ENCODE peak calls at places on chromosome 17, in ten cellular contexts. P is HS-5; Q is keratinocyte; D is B cell; J is occipital lobe; G is mesothelial cell of epicardium; Z is stimulated activated CD4-positive, alpha-beta T cell treated with anti-CD3 and anti-CD28 coated beads, Interleukin-2, amount 100 ng/mL, for 48 hours; S is ecto neural progenitor cell; B is DND-41; M is cardiac fibroblast. U is an unnamed sample.

GRCh38 chr17:9531080-9531479 is 44.5 kb downstream of the STX8 start:
- DNase-seq in P (no peak), Q (no peak), D (no peak), J (no peak), G (no peak), Z (no peak), S (no peak), B (no peak), M (no peak), U (no peak)

GRCh38 chr17:37701424-37702020 is 43.3 kb downstream of the HNF1B start:
- DNase-seq in P (no peak), Q (no peak), D (peak), J (no peak), G (no peak), Z (peak), S (peak), B (peak), M (peak), U (peak)

GRCh38 chr17:17109231-17109630 is 67.0 kb downstream of the MPRIP start:
- DNase-seq in P (no peak), Q (no peak), D (no peak), J (no peak), G (no peak), Z (no peak), S (no peak), B (no peak), M (no peak), U (peak)

GRCh38 chr17:83191388-83192160 is 112.2 kb downstream of the METRNL start:
- DNase-seq in P (no peak), Q (no peak), D (no peak), J (no peak), G (no peak), Z (no peak), S (no peak), B (no peak), M (no peak), U (peak)

GRCh38 chr17:75005291-75005690 is 7.2 kb upstream of the MRPL58 start:
- DNase-seq in P (no peak), Q (no peak), D (no peak), J (no peak), G (no peak), Z (no peak), S (no peak), B (no peak), M (no peak), U (no peak)

GRCh38 chr17:6475411-6475810 is 31.2 kb downstream of the PIMREG start:
- DNase-seq in P (no peak), Q (no peak), D (no peak), J (no peak), G (no peak), Z (no peak), S (no peak), B (no peak), M (no peak), U (no peak)

GRCh38 chr17:81340606-81341346 is 45.7 kb upstream of the SLC38A10 start:
- DNase-seq in P (no peak), Q (no peak), D (no peak), J (no peak), G (no peak), Z (no peak), S (peak), B (no peak), M (peak), U (no peak)

GRCh38 chr17:45256114-45256966 is 5.6 kb downstream of the SPATA32 start:
- DNase-seq in P (no peak), Q (no peak), D (no peak), J (no peak), G (no peak), Z (no peak), S (no peak), B (peak), M (no peak), U (no peak)

GRCh38 chr17:12730931-12731521 is 58.3 kb upstream of the ARHGAP44 start:
- DNase-seq in P (no peak), Q (no peak), D (no peak), J (peak), G (no peak), Z (no peak), S (peak), B (no peak), M (peak), U (peak)

GRCh38 chr17:3526491-3526890 is 31.1 kb downstream of the TRPV3 start:
- DNase-seq in P (no peak), Q (no peak), D (no peak), J (no peak), G (no peak), Z (no peak), S (no peak), B (no peak), M (no peak), U (no peak)

GRCh38 chr17:37488009-37488604 is 1.6 kb upstream of the DUSP14 start:
- DNase-seq in P (peak), Q (no peak), D (peak), J (no peak), G (no peak), Z (no peak), S (no peak), B (no peak), M (peak), U (no peak)

GRCh38 chr17:14352139-14352538 is 51.3 kb downstream of the HS3ST3B1 start:
- DNase-seq in P (no peak), Q (no peak), D (no peak), J (no peak), G (no peak), Z (no peak), S (no peak), B (no peak), M (peak), U (no peak)